ENCODE peak calls at places on chromosome 21, in seven cellular contexts. H is left ventricle myocardium inferior, W is natural killer cell, K is cardiac muscle cell, N is AG04450, X is fibroblast of lung, J is GM13976. F is an unnamed sample.

GRCh38 chr21:39593522-39593921 is 19.2 kb upstream of the B3GALT5 start:
- DNase-seq in H (no peak), W (no peak), K (no peak), N (no peak), X (peak; percentile 3), J (no peak), F (no peak)

GRCh38 chr21:38989745-38990423 is 184.2 kb downstream of the ETS2 start:
- DNase-seq in H (no peak), W (no peak), K (peak; percentile 80), N (peak; percentile 87), X (peak; percentile 94), J (no peak), F (no peak)

GRCh38 chr21:34630536-34631143 is 15.7 kb upstream of the RCAN1 start:
- DNase-seq in H (no peak), W (no peak), K (peak; percentile 70), N (no peak), X (peak; percentile 32), J (peak; percentile 69), F (no peak)

GRCh38 chr21:36430841-36431240 is 45.6 kb downstream of the CHAF1B start:
- DNase-seq in H (no peak), W (no peak), K (no peak), N (no peak), X (peak; percentile 72), J (no peak), F (no peak)

GRCh38 chr21:36550761-36551160 is 70.8 kb upstream of the CLDN14 start:
- DNase-seq in H (no peak), W (no peak), K (no peak), N (no peak), X (no peak), J (no peak), F (no peak)

GRCh38 chr21:15249285-15249993 is 184.6 kb upstream of the NRIP1 start:
- DNase-seq in H (no peak), W (no peak), K (no peak), N (no peak), X (peak; percentile 55), J (no peak), F (no peak)

GRCh38 chr21:35222541-35222941 is 173.4 kb upstream of the RUNX1 start:
- DNase-seq in H (no peak), W (no peak), K (no peak), N (no peak), X (no peak), J (no peak), F (no peak)

GRCh38 chr21:31873696-31874599 is 1.1 kb downstream of the HUNK start:
- DNase-seq in H (peak; percentile 33), W (no peak), K (peak; percentile 74), N (no peak), X (peak; percentile 25), J (peak; percentile 70), F (peak; percentile 83)

GRCh38 chr21:25986928-25987327 is 183.6 kb downstream of the APP start:
- DNase-seq in H (no peak), W (no peak), K (no peak), N (no peak), X (no peak), J (no peak), F (no peak)

GRCh38 chr21:15243356-15243755 is 178.6 kb upstream of the NRIP1 start:
- DNase-seq in H (no peak), W (no peak), K (no peak), N (no peak), X (no peak), J (no peak), F (no peak)

GRCh38 chr21:24223625-24224024 is 1383.7 kb downstream of the MRPL39 start:
- DNase-seq in H (no peak), W (no peak), K (no peak), N (no peak), X (no peak), J (no peak), F (no peak)

GRCh38 chr21:32184485-32184884 is 94.4 kb downstream of the MIS18A start:
- DNase-seq in H (no peak), W (no peak), K (no peak), N (no peak), X (no peak), J (no peak), F (no peak)

GRCh38 chr21:29849735-29850176 is 90.0 kb downstream of the GRIK1 start:
- DNase-seq in H (peak; percentile 17), W (no peak), K (peak; percentile 74), N (peak; percentile 15), X (peak; percentile 43), J (peak; percentile 44), F (peak; percentile 53)

GRCh38 chr21:43762303-43763128 is 13.6 kb downstream of the CSTB start:
- DNase-seq in H (no peak), W (no peak), K (no peak), N (no peak), X (no peak), J (no peak), F (no peak)

GRCh38 chr21:43761886-43762285 is 14.2 kb downstream of the CSTB start:
- DNase-seq in H (no peak), W (no peak), K (no peak), N (no peak), X (no peak), J (no peak), F (no peak)

GRCh38 chr21:43759651-43760050 is 16.5 kb downstream of the CSTB start:
- DNase-seq in H (no peak), W (no peak), K (no peak), N (no peak), X (no peak), J (no peak), F (no peak)

GRCh38 chr21:43758811-43759210 is 17.3 kb downstream of the CSTB start:
- DNase-seq in H (no peak), W (no peak), K (no peak), N (no peak), X (no peak), J (no peak), F (no peak)

DNA sequence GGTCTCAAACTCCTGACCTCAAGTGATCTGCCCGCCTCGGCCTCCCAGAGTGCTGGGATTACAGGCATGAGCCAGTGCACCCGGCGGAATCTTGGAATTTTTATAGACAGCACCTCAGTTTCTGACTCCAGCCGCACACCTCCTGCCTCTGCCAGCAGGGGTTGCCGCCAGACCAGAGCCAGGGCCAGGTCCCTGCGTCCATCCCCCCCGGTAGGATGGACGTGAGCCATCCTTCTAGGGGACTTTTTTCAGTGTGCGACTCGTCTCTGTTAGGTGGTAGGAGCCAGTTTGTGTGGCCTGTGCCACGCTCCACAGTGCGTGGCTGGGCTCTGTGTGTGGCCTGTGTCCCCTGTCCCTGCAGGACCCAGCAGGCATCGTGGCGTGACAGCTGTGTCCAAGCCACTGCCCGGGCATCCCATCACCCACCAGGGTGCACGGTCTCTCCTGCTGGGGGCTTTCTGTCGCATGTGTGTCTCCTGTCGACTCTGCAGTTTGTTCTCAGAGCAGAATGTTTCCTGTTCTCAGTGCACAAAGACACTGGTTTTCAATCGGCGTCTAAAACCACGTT is 15.6 kb downstream of the CSTB start:
- DNase-seq in H (no peak), W (no peak), K (no peak), N (no peak), X (no peak), J (no peak), F (no peak)
- TF ChIP-seq CTCF in H (no peak), W (no peak), K (no peak), N (no peak), X (no peak), J (no peak), F (no peak)

GRCh38 chr21:44487831-44488230 is 32.5 kb downstream of the LRRC3 start:
- DNase-seq in H (no peak), W (peak; percentile 48), K (no peak), N (no peak), X (no peak), J (no peak), F (no peak)

GRCh38 chr21:44490405-44490804 is 35.1 kb downstream of the LRRC3 start:
- DNase-seq in H (no peak), W (no peak), K (no peak), N (no peak), X (no peak), J (no peak), F (no peak)

GRCh38 chr21:44492572-44493385 is 37.5 kb downstream of the LRRC3 start:
- DNase-seq in H (no peak), W (no peak), K (no peak), N (no peak), X (no peak), J (no peak), F (no peak)

GRCh38 chr21:44490816-44491215 is 35.5 kb downstream of the LRRC3 start:
- DNase-seq in H (no peak), W (no peak), K (no peak), N (no peak), X (no peak), J (no peak), F (no peak)

GRCh38 chr21:44489962-44490361 is 34.7 kb downstream of the LRRC3 start:
- DNase-seq in H (no peak), W (no peak), K (no peak), N (no peak), X (no peak), J (no peak), F (no peak)
- TF ChIP-seq CTCF in H (no peak), W (no peak), K (peak; percentile 8), N (no peak), X (peak; percentile 13), J (no peak), F (peak; percentile 13)

GRCh38 chr21:37874904-37875780 is 41.1 kb downstream of the KCNJ6 start:
- DNase-seq in H (no peak), W (no peak), K (no peak), N (no peak), X (no peak), J (no peak), F (peak; percentile 31)

GRCh38 chr21:37870229-37870628 is 46.0 kb downstream of the KCNJ6 start:
- DNase-seq in H (no peak), W (no peak), K (no peak), N (no peak), X (no peak), J (no peak), F (no peak)

GRCh38 chr21:37871121-37871862 is 45.0 kb downstream of the KCNJ6 start:
- DNase-seq in H (no peak), W (no peak), K (no peak), N (peak; percentile 74), X (peak; percentile 91), J (no peak), F (no peak)

GRCh38 chr21:37874481-37874880 is 41.8 kb downstream of the KCNJ6 start:
- DNase-seq in H (no peak), W (no peak), K (no peak), N (no peak), X (no peak), J (no peak), F (no peak)

GRCh38 chr21:37873655-37874054 is 42.6 kb downstream of the KCNJ6 start:
- DNase-seq in H (no peak), W (no peak), K (no peak), N (no peak), X (peak; percentile 25), J (no peak), F (no peak)
- TF ChIP-seq CTCF in H (no peak), W (no peak), K (peak; percentile 22), N (peak; percentile 41), X (peak; percentile 40), J (no peak), F (no peak)

DNA sequence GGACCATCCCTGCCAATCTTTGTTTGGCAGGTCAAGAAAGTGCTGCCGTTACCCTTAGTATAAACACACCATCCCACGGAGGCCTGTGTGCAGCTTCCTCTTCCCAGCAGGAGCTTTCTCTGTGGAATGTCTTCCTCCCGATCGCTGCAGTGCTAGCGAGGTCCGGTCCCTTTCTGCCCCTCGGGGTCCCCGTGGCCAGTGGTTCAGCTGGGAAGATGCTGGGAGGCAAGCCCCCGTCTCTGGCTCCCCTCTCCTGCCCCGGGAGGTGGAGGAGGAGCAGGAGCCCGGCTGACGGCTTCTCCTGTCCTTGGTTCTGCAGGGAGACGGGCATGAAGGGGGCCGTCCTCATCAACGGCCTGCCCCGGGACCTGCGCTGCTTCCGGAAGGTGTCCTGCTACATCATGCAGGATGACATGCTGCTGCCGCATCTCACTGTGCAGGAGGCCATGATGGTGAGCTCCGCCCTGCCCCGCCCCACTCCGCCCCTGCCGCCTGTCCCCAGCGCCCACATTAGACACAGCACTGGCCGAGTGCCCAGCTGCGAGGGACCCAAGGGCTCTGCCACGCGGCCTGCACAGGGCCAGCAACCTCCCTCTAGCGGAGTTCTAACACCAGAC is 42.1 kb downstream of the TFF3 start:
- DNase-seq in H (no peak), W (no peak), K (no peak), N (no peak), X (no peak), J (no peak), F (no peak)
- TF ChIP-seq CTCF in H (no peak), W (no peak), K (no peak), N (no peak), X (no peak), J (no peak), F (no peak)